ENCODE peak calls at places on chromosome 16, in six cellular contexts. V is GM19239, O is mucosa of descending colon, J is esophagus squamous epithelium, B is RWPE1, H is fibroblast of the conjunctiva. T is an unnamed sample.

GRCh38 chr16:25126820-25127232 is 15.3 kb downstream of the LCMT1 start:
- DNase-seq in V (no peak), O (peak; percentile 72), J (no peak), B (peak; percentile 77), H (peak; percentile 53), T (no peak)

GRCh38 chr16:23650674-23651073 is 9.4 kb downstream of the DCTN5 start:
- DNase-seq in V (no peak), O (no peak), J (no peak), B (no peak), H (no peak), T (no peak)

GRCh38 chr16:86387461-86388440 is 122.6 kb upstream of the FOXF1 start:
- DNase-seq in V (no peak), O (no peak), J (no peak), B (peak; percentile 82), H (peak; percentile 62), T (no peak)

GRCh38 chr16:9363520-9363919 is 272.1 kb downstream of the HAPSTR1 start:
- DNase-seq in V (no peak), O (no peak), J (no peak), B (no peak), H (no peak), T (no peak)

GRCh38 chr16:68197250-68197649 is 38.7 kb downstream of the ESRP2 start:
- DNase-seq in V (no peak), O (no peak), J (no peak), B (no peak), H (no peak), T (no peak)

GRCh38 chr16:10219742-10220141 is 37.5 kb upstream of the GRIN2A start:
- DNase-seq in V (no peak), O (no peak), J (no peak), B (no peak), H (no peak), T (no peak)

GRCh38 chr16:89785523-89786155 is 30.8 kb downstream of the FANCA start:
- DNase-seq in V (no peak), O (no peak), J (no peak), B (no peak), H (no peak), T (no peak)

GRCh38 chr16:85313541-85314208 is 201.4 kb upstream of the CIBAR2 start:
- DNase-seq in V (no peak), O (no peak), J (no peak), B (peak; percentile 60), H (no peak), T (no peak)

GRCh38 chr16:490768-491167 is 36.7 kb upstream of the CAPN15 start:
- DNase-seq in V (no peak), O (no peak), J (no peak), B (no peak), H (no peak), T (no peak)

GRCh38 chr16:9791566-9791965 is 390.7 kb downstream of the GRIN2A start:
- DNase-seq in V (no peak), O (no peak), J (no peak), B (no peak), H (no peak), T (no peak)

GRCh38 chr16:56862776-56863175 is 2.2 kb upstream of the SLC12A3 start:
- DNase-seq in V (no peak), O (no peak), J (no peak), B (no peak), H (no peak), T (no peak)